ENCODE peak calls at places on chromosome 11, in nine cellular contexts. H is NCI-H345, C is NCI-H1105, S is NCI-H446, M is left kidney, U is NCI-H1092 treated with DMSO at 0.1 percent for 48 hours, V is mesenteric fat pad, R is GM20000, Y is activated T-cell treated with anti-CD3 and anti-CD28 coated beads for 1 hour. K is an unnamed sample.

GRCh38 chr11:47577460-47578041 is 1.2 kb downstream of the KBTBD4 start:
- DNase-seq in H (no peak), C (no peak), S (no peak), M (peak; percentile 45), U (no peak), V (no peak), R (no peak), Y (no peak), K (no peak)

GRCh38 chr11:26621147-26621546 is 49.1 kb upstream of the MUC15 start:
- DNase-seq in H (no peak), C (no peak), S (no peak), M (no peak), U (no peak), V (no peak), R (no peak), Y (no peak), K (peak; percentile 86)

GRCh38 chr11:45144126-45145082 is 2.0 kb upstream of the PRDM11 start:
- DNase-seq in H (no peak), C (no peak), S (no peak), M (no peak), U (no peak), V (peak; percentile 59), R (no peak), Y (no peak), K (no peak)

GRCh38 chr11:118223992-118224391 is 819 bp downstream of the JAML start:
- DNase-seq in H (no peak), C (no peak), S (no peak), M (no peak), U (no peak), V (no peak), R (no peak), Y (no peak), K (no peak)

GRCh38 chr11:112977620-112978212 is 16.5 kb downstream of the NCAM1 start:
- DNase-seq in H (no peak), C (no peak), S (no peak), M (no peak), U (no peak), V (no peak), R (no peak), Y (no peak), K (peak; percentile 82)

GRCh38 chr11:26806209-26806608 is 84.3 kb upstream of the SLC5A12 start:
- DNase-seq in H (no peak), C (no peak), S (no peak), M (no peak), U (no peak), V (no peak), R (no peak), Y (no peak), K (no peak)

GRCh38 chr11:107203656-107204055 is 185.4 kb upstream of the GUCY1A2 start:
- DNase-seq in H (no peak), C (no peak), S (no peak), M (no peak), U (no peak), V (no peak), R (no peak), Y (no peak), K (no peak)

GRCh38 chr11:3971756-3972404 is 116.4 kb downstream of the STIM1 start:
- DNase-seq in H (no peak), C (no peak), S (no peak), M (no peak), U (no peak), V (no peak), R (no peak), Y (no peak), K (no peak)

GRCh38 chr11:123360267-123360936 is 69.7 kb upstream of the GRAMD1B start:
- DNase-seq in H (no peak), C (no peak), S (no peak), M (no peak), U (no peak), V (no peak), R (no peak), Y (no peak), K (no peak)

GRCh38 chr11:61949169-61950034 is 749 bp upstream of the BEST1 start:
- DNase-seq in H (peak; percentile 95), C (peak; percentile 71), S (peak; percentile 92), M (peak; percentile 83), U (peak; percentile 84), V (no peak), R (peak; percentile 42), Y (no peak), K (peak; percentile 98)

GRCh38 chr11:85725510-85726258 is 39.7 kb upstream of the CCDC89 start:
- DNase-seq in H (no peak), C (no peak), S (no peak), M (peak; percentile 37), U (no peak), V (no peak), R (no peak), Y (no peak), K (peak; percentile 90)

GRCh38 chr11:61587541-61587941 is 6.7 kb upstream of the SYT7 start:
- DNase-seq in H (peak; percentile 49), C (no peak), S (no peak), M (peak; percentile 77), U (no peak), V (no peak), R (no peak), Y (peak; percentile 31), K (peak; percentile 53)

GRCh38 chr11:109865558-109866186 is 227.5 kb upstream of the ZC3H12C start:
- DNase-seq in H (peak; percentile 59), C (no peak), S (peak; percentile 47), M (peak; percentile 26), U (peak; percentile 26), V (no peak), R (no peak), Y (no peak), K (peak; percentile 58)

GRCh38 chr11:1460994-1461805 is 25.4 kb downstream of the MOB2 start:
- DNase-seq in H (no peak), C (no peak), S (no peak), M (peak; percentile 70), U (no peak), V (no peak), R (no peak), Y (no peak), K (no peak)

GRCh38 chr11:66192181-66192888 is 76.1 kb upstream of the RAB1B start:
- DNase-seq in H (no peak), C (no peak), S (no peak), M (peak; percentile 30), U (no peak), V (no peak), R (no peak), Y (no peak), K (no peak)

K was measured in A673.